ENCODE peak calls at places on chromosomes 12 and 14, in ten cellular contexts. X, Q, L, M, N, G, U, S, K and E are unnamed samples.

GRCh38 chr14:73244541-73244940 is 7.2 kb downstream of the PAPLN start:
- DNase-seq in L (no peak), G (no peak), Q (no peak), N (no peak), S (no peak), U (peak; percentile 34), K (no peak), M (no peak), X (no peak), E (no peak)

GRCh38 chr14:98941481-98941880 is 330.5 kb downstream of the BCL11B start:
- DNase-seq in X (no peak), M (no peak), N (no peak), G (no peak), Q (no peak), U (no peak), L (no peak), S (no peak), K (no peak), E (no peak)

GRCh38 chr14:68527329-68527851 is 265.5 kb downstream of the ZFP36L1 start:
- DNase-seq in Q (no peak), S (no peak), M (no peak), N (no peak), X (no peak), K (no peak), L (no peak), U (no peak), G (no peak), E (no peak)

GRCh38 chr12:114412307-114412706 is 6.4 kb upstream of the TBX5 start:
- DNase-seq in S (no peak), Q (no peak), U (no peak), G (no peak), X (no peak), M (no peak), L (no peak), N (no peak), K (no peak), E (no peak)

GRCh38 chr12:23659151-23659550 is 290.3 kb downstream of the SOX5 start:
- DNase-seq in Q (no peak), L (no peak), N (no peak), M (no peak), S (no peak), X (no peak), G (no peak), U (no peak), K (no peak), E (no peak)

GRCh38 chr14:100778078-100778927 is 47.6 kb upstream of the MEG3 start:
- DNase-seq in Q (no peak), G (no peak), L (no peak), S (no peak), U (no peak), N (no peak), K (no peak), M (no peak), X (no peak), E (no peak)

GRCh38 chr12:64400041-64400440 is 4.2 kb upstream of the XPOT start:
- DNase-seq in G (no peak), L (peak; percentile 34), S (no peak), U (no peak), Q (peak; percentile 77), K (no peak), M (no peak), N (no peak), X (no peak), E (peak; percentile 89)

GRCh38 chr14:76089151-76089550 is 62.6 kb upstream of the GPATCH2L start:
- DNase-seq in M (no peak), X (no peak), U (no peak), Q (no peak), N (no peak), L (no peak), S (no peak), G (no peak), K (no peak), E (no peak)

GRCh38 chr12:6644257-6644596 is 3.0 kb downstream of the ACRBP start:
- DNase-seq in N (no peak), X (no peak), G (no peak), S (no peak), U (no peak), K (no peak), M (no peak), L (no peak), Q (no peak), E (no peak)

GRCh38 chr14:32077081-32078029 is at the start of gene ARHGAP5:
- DNase-seq in K (no peak), L (no peak), N (peak; percentile 28), X (peak; percentile 67), S (peak; percentile 23), G (peak; percentile 56), U (peak; percentile 70), M (peak; percentile 53), Q (peak; percentile 40), E (peak; percentile 45)

GRCh38 chr12:10361622-10362021 is 28.2 kb downstream of the KLRK1 start:
- DNase-seq in M (no peak), G (no peak), L (no peak), K (no peak), N (no peak), U (no peak), S (no peak), Q (peak; percentile 72), X (no peak), E (peak; percentile 85)